ENCODE peak calls at places on chromosomes 6 and 20, in four cellular contexts. Z is fibroblast of gingiva, W is iPS DF 19.7, Q is hepatocyte. C is an unnamed sample.

GRCh38 chr20:35273449-35274171 is 4.3 kb downstream of the MMP24OS start:
- DNase-seq in Q (no peak), Z (peak), W (no peak), C (no peak)

GRCh38 chr6:3251462-3252314 is 7.1 kb upstream of the PSMG4 start:
- DNase-seq in W (no peak), Z (peak), Q (peak), C (peak)

GRCh38 chr20:24957326-24957996 is 8.4 kb downstream of the CST7 start:
- DNase-seq in Q (no peak), Z (no peak), W (no peak), C (no peak)

GRCh38 chr6:161917645-161918044 is 643.8 kb upstream of the AGPAT4 start:
- DNase-seq in Z (no peak), Q (no peak), W (no peak), C (no peak)

GRCh38 chr20:35145141-35145564 is 2.0 kb downstream of the EDEM2 start:
- DNase-seq in Q (peak), Z (peak), W (no peak), C (peak)

GRCh38 chr6:13397359-13398080 is 69.2 kb upstream of the TBC1D7 start:
- DNase-seq in Q (no peak), W (no peak), Z (no peak), C (no peak)

GRCh38 chr6:22880686-22881433 is 311.5 kb downstream of the HDGFL1 start:
- DNase-seq in Q (peak), Z (peak), W (no peak), C (peak)

GRCh38 chr6:129475477-129476247 is 234.3 kb downstream of the ARHGAP18 start:
- DNase-seq in Z (no peak), Q (no peak), W (no peak), C (no peak)

GRCh38 chr20:52004720-52005119 is 186.9 kb downstream of the ZFP64 start:
- DNase-seq in W (no peak), Q (no peak), Z (peak), C (peak)

GRCh38 chr6:132041706-132042105 is 90.5 kb upstream of the CCN2 start:
- DNase-seq in Q (no peak), W (no peak), Z (no peak), C (no peak)

GRCh38 chr20:50152394-50153152 is 950 bp downstream of the PEDS1 start:
- DNase-seq in Z (no peak), W (no peak), Q (peak), C (no peak)

GRCh38 chr6:142833054-142833453 is 111.9 kb downstream of the HIVEP2 start:
- DNase-seq in W (no peak), Q (no peak), Z (peak), C (peak)

GRCh38 chr6:21348462-21349195 is 244.9 kb upstream of the SOX4 start:
- DNase-seq in Z (peak), W (no peak), Q (peak), C (peak)

GRCh38 chr6:42690151-42690702 is 32.2 kb downstream of the PRPH2 start:
- DNase-seq in Z (no peak), Q (no peak), W (no peak), C (peak)

GRCh38 chr6:108592371-108593337 is 31.9 kb downstream of the FOXO3 start:
- DNase-seq in Q (no peak), Z (peak), W (no peak), C (peak)

GRCh38 chr6:26607434-26608230 is 10.9 kb downstream of the ABT1 start:
- DNase-seq in Q (peak), Z (peak), W (no peak), C (peak)

GRCh38 chr6:28408076-28408802 is 8.7 kb upstream of the ZSCAN12 start:
- DNase-seq in W (no peak), Q (peak), Z (no peak), C (peak)

C was measured in foreskin fibroblast.